ENCODE peak calls at places on chromosomes 16 and 17, in seven cellular contexts. Y is germinal center; P is keratinocyte; N is kidney tubule cell; R is activated CD4-positive, alpha-beta T cell treated with anti-CD3 and anti-CD28 coated beads, Interleukin-2, amount 50 U/mL, for 1 hour; W is HuH-7.5; X is CD4-positive, alpha-beta T cell. O is an unnamed sample.

GRCh38 chr17:82215095-82215971 is 2.7 kb upstream of the CCDC57 start:
- DNase-seq in Y (no peak), P (no peak), N (no peak), R (no peak), W (no peak), X (no peak), O (no peak)

GRCh38 chr17:31533546-31534155 is 142.2 kb downstream of the RAB11FIP4 start:
- DNase-seq in Y (peak; percentile 51), P (peak; percentile 42), N (peak; percentile 83), R (no peak), W (peak; percentile 42), X (no peak), O (no peak)

GRCh38 chr17:48992433-48992832 is 4.8 kb upstream of the IGF2BP1 start:
- DNase-seq in Y (no peak), P (no peak), N (no peak), R (no peak), W (no peak), X (no peak), O (no peak)

GRCh38 chr16:85908444-85908843 is 9.5 kb downstream of the IRF8 start:
- DNase-seq in Y (peak; percentile 80), P (no peak), N (no peak), R (no peak), W (no peak), X (no peak), O (no peak)

GRCh38 chr16:66751992-66752322 is 548 bp upstream of the DYNC1LI2 start:
- DNase-seq in Y (no peak), P (no peak), N (no peak), R (no peak), W (no peak), X (no peak), O (no peak)

GRCh38 chr16:57000271-57001025 is 11.1 kb downstream of the NLRC5 start:
- DNase-seq in Y (no peak), P (no peak), N (peak; percentile 95), R (no peak), W (no peak), X (no peak), O (peak; percentile 65)

GRCh38 chr16:58197314-58198012 is 443 bp downstream of the CSNK2A2 start:
- DNase-seq in Y (peak; percentile 39), P (no peak), N (no peak), R (no peak), W (peak; percentile 29), X (no peak), O (peak; percentile 14)

GRCh38 chr16:12315330-12316138 is 339.0 kb downstream of the SNX29 start:
- DNase-seq in Y (no peak), P (no peak), N (no peak), R (no peak), W (no peak), X (no peak), O (no peak)

GRCh38 chr17:72572604-72573491 is 452.0 kb downstream of the SOX9 start:
- DNase-seq in Y (no peak), P (no peak), N (peak; percentile 32), R (no peak), W (no peak), X (no peak), O (no peak)

GRCh38 chr17:81217531-81217930 is 5.2 kb downstream of the CEP131 start:
- DNase-seq in Y (no peak), P (no peak), N (no peak), R (no peak), W (no peak), X (no peak), O (no peak)

GRCh38 chr16:16019488-16019887 is 70.1 kb downstream of the ABCC1 start:
- DNase-seq in Y (no peak), P (no peak), N (peak; percentile 74), R (no peak), W (no peak), X (no peak), O (no peak)

GRCh38 chr16:3274490-3274889 is 8.8 kb upstream of the ZNF263 start:
- DNase-seq in Y (no peak), P (no peak), N (peak; percentile 45), R (no peak), W (no peak), X (no peak), O (no peak)

GRCh38 chr17:33765871-33766270 is 472.8 kb upstream of the ASIC2 start:
- DNase-seq in Y (no peak), P (no peak), N (no peak), R (no peak), W (no peak), X (no peak), O (no peak)

GRCh38 chr17:29111816-29112499 is 68.2 kb downstream of the MYO18A start:
- DNase-seq in Y (peak; percentile 63), P (no peak), N (peak; percentile 66), R (peak; percentile 67), W (peak; percentile 75), X (peak; percentile 58), O (peak; percentile 66)

GRCh38 chr17:57043276-57043675 is 41.8 kb upstream of the AKAP1 start:
- DNase-seq in Y (no peak), P (no peak), N (no peak), R (no peak), W (no peak), X (no peak), O (no peak)

GRCh38 chr16:51880776-51881175 is 666.2 kb downstream of the TOX3 start:
- DNase-seq in Y (no peak), P (no peak), N (peak; percentile 59), R (no peak), W (no peak), X (no peak), O (no peak)

GRCh38 chr16:53558665-53559064 is 55.7 kb upstream of the AKTIP start:
- DNase-seq in Y (no peak), P (no peak), N (no peak), R (no peak), W (no peak), X (no peak), O (no peak)

GRCh38 chr16:71894229-71894920 is 956 bp upstream of the IST1 start:
- DNase-seq in Y (no peak), P (no peak), N (peak; percentile 63), R (peak; percentile 40), W (peak; percentile 24), X (peak; percentile 29), O (peak; percentile 43)

GRCh38 chr17:50194441-50195195 is 6.8 kb downstream of the COL1A1 start:
- DNase-seq in Y (no peak), P (no peak), N (no peak), R (no peak), W (no peak), X (no peak), O (no peak)

GRCh38 chr17:66661411-66661843 is 173.5 kb upstream of the CACNG5 start:
- DNase-seq in Y (no peak), P (peak; percentile 56), N (peak; percentile 96), R (no peak), W (no peak), X (no peak), O (no peak)

GRCh38 chr17:75090871-75091854 is 3.4 kb downstream of the SLC16A5 start:
- DNase-seq in Y (no peak), P (no peak), N (peak; percentile 21), R (no peak), W (peak; percentile 35), X (no peak), O (no peak)

GRCh38 chr16:28504707-28505404 is 1.8 kb downstream of the IL27 start:
- DNase-seq in Y (no peak), P (no peak), N (peak; percentile 57), R (no peak), W (peak; percentile 61), X (no peak), O (no peak)

GRCh38 chr16:4347010-4347409 is 4.1 kb downstream of the PAM16 start:
- DNase-seq in Y (no peak), P (no peak), N (no peak), R (no peak), W (no peak), X (no peak), O (no peak)

GRCh38 chr16:69190598-69190997 is 3.6 kb downstream of the SNTB2 start:
- DNase-seq in Y (no peak), P (no peak), N (no peak), R (no peak), W (no peak), X (no peak), O (no peak)

GRCh38 chr16:66435896-66436295 is 8.8 kb downstream of the BEAN1 start:
- DNase-seq in Y (no peak), P (no peak), N (no peak), R (no peak), W (no peak), X (no peak), O (no peak)

GRCh38 chr16:19700319-19700781 is 17.7 kb downstream of the KNOP1 start:
- DNase-seq in Y (no peak), P (no peak), N (peak; percentile 76), R (no peak), W (peak; percentile 74), X (no peak), O (no peak)

GRCh38 chr16:60681014-60681413 is 1355.2 kb downstream of the CDH8 start:
- DNase-seq in Y (no peak), P (no peak), N (no peak), R (no peak), W (no peak), X (no peak), O (no peak)

GRCh38 chr17:61149862-61150362 is 249.7 kb upstream of the TBX2 start:
- DNase-seq in Y (no peak), P (no peak), N (no peak), R (no peak), W (peak; percentile 37), X (no peak), O (no peak)

O was measured in stimulated activated naive CD8-positive, alpha-beta T cell treated with anti-CD3 and anti-CD28 coated beads, Interleukin-15, amount 100 ng/mL, for 72 hours.